ENCODE peak calls at places on chromosomes 5 and 9, in nine cellular contexts. One of them, this sample, is unnamed.

GRCh38 chr5:1516615-1517601 is 6.9 kb downstream of the LPCAT1 start:
- DNase-seq in MM.1S: no peak
- DNase-seq in esophagus squamous epithelium: no peak
- DNase-seq in neural progenitor cell: no peak
- DNase-seq in tibial artery: peak
- DNase-seq in epithelial cell of esophagus: peak
- DNase-seq in WERI-Rb-1: peak
- DNase-seq in cardiac fibroblast: peak
- DNase-seq in transverse colon: peak
- DNase-seq in this sample: peak

GRCh38 chr5:112183103-112183634 is 235.9 kb downstream of the EPB41L4A start:
- DNase-seq in MM.1S: no peak
- DNase-seq in esophagus squamous epithelium: no peak
- DNase-seq in neural progenitor cell: peak
- DNase-seq in tibial artery: no peak
- DNase-seq in epithelial cell of esophagus: peak
- DNase-seq in WERI-Rb-1: no peak
- DNase-seq in cardiac fibroblast: peak
- DNase-seq in transverse colon: no peak
- DNase-seq in this sample: no peak

GRCh38 chr9:13791816-13792215 is 512.3 kb upstream of the MPDZ start:
- DNase-seq in MM.1S: no peak
- DNase-seq in esophagus squamous epithelium: no peak
- DNase-seq in neural progenitor cell: peak
- DNase-seq in tibial artery: no peak
- DNase-seq in epithelial cell of esophagus: no peak
- DNase-seq in WERI-Rb-1: no peak
- DNase-seq in cardiac fibroblast: no peak
- DNase-seq in transverse colon: peak
- DNase-seq in this sample: no peak

GRCh38 chr9:68678430-68678829 is 26.6 kb upstream of the PIP5K1B start:
- DNase-seq in MM.1S: no peak
- DNase-seq in esophagus squamous epithelium: no peak
- DNase-seq in neural progenitor cell: peak
- DNase-seq in tibial artery: no peak
- DNase-seq in epithelial cell of esophagus: no peak
- DNase-seq in WERI-Rb-1: peak
- DNase-seq in cardiac fibroblast: no peak
- DNase-seq in transverse colon: peak
- DNase-seq in this sample: no peak

GRCh38 chr5:11076945-11077613 is 316.0 kb upstream of the DAP start:
- DNase-seq in MM.1S: no peak
- DNase-seq in esophagus squamous epithelium: no peak
- DNase-seq in neural progenitor cell: no peak
- DNase-seq in tibial artery: no peak
- DNase-seq in epithelial cell of esophagus: no peak
- DNase-seq in WERI-Rb-1: no peak
- DNase-seq in cardiac fibroblast: no peak
- DNase-seq in transverse colon: no peak
- DNase-seq in this sample: no peak

GRCh38 chr5:56327810-56328209 is 94.7 kb upstream of the ANKRD55 start:
- DNase-seq in MM.1S: no peak
- DNase-seq in esophagus squamous epithelium: no peak
- DNase-seq in neural progenitor cell: no peak
- DNase-seq in tibial artery: no peak
- DNase-seq in epithelial cell of esophagus: no peak
- DNase-seq in WERI-Rb-1: no peak
- DNase-seq in cardiac fibroblast: no peak
- DNase-seq in transverse colon: no peak
- DNase-seq in this sample: no peak

GRCh38 chr5:6403416-6403815 is 25.1 kb upstream of the MED10 start:
- DNase-seq in MM.1S: peak
- DNase-seq in esophagus squamous epithelium: no peak
- DNase-seq in neural progenitor cell: no peak
- DNase-seq in tibial artery: no peak
- DNase-seq in epithelial cell of esophagus: no peak
- DNase-seq in WERI-Rb-1: no peak
- DNase-seq in cardiac fibroblast: no peak
- DNase-seq in transverse colon: no peak
- DNase-seq in this sample: no peak

GRCh38 chr9:33230756-33231691 is 8.9 kb upstream of the SPINK4 start:
- DNase-seq in MM.1S: peak
- DNase-seq in esophagus squamous epithelium: no peak
- DNase-seq in neural progenitor cell: no peak
- DNase-seq in tibial artery: no peak
- DNase-seq in epithelial cell of esophagus: peak
- DNase-seq in WERI-Rb-1: no peak
- DNase-seq in cardiac fibroblast: no peak
- DNase-seq in transverse colon: no peak
- DNase-seq in this sample: no peak

GRCh38 chr9:82263621-82264020 is 275.0 kb downstream of the SPATA31D1 start:
- DNase-seq in MM.1S: no peak
- DNase-seq in esophagus squamous epithelium: no peak
- DNase-seq in neural progenitor cell: no peak
- DNase-seq in tibial artery: no peak
- DNase-seq in epithelial cell of esophagus: no peak
- DNase-seq in WERI-Rb-1: no peak
- DNase-seq in cardiac fibroblast: no peak
- DNase-seq in transverse colon: no peak
- DNase-seq in this sample: no peak

GRCh38 chr9:97889941-97890557 is 32.3 kb downstream of the TRMO start:
- DNase-seq in MM.1S: peak
- DNase-seq in esophagus squamous epithelium: no peak
- DNase-seq in neural progenitor cell: peak
- DNase-seq in tibial artery: no peak
- DNase-seq in epithelial cell of esophagus: peak
- DNase-seq in WERI-Rb-1: peak
- DNase-seq in cardiac fibroblast: peak
- DNase-seq in transverse colon: peak
- DNase-seq in this sample: no peak
- TF ChIP-seq CTCF in MM.1S: peak
- TF ChIP-seq CTCF in esophagus squamous epithelium: peak
- TF ChIP-seq CTCF in neural progenitor cell: peak
- TF ChIP-seq CTCF in tibial artery: peak
- TF ChIP-seq CTCF in epithelial cell of esophagus: peak
- TF ChIP-seq CTCF in WERI-Rb-1: peak
- TF ChIP-seq CTCF in cardiac fibroblast: peak
- TF ChIP-seq CTCF in transverse colon: no peak
- TF ChIP-seq CTCF in this sample: peak

GRCh38 chr9:78707481-78707977 is 410.6 kb downstream of the PSAT1 start:
- DNase-seq in MM.1S: peak
- DNase-seq in esophagus squamous epithelium: no peak
- DNase-seq in neural progenitor cell: no peak
- DNase-seq in tibial artery: no peak
- DNase-seq in epithelial cell of esophagus: no peak
- DNase-seq in WERI-Rb-1: no peak
- DNase-seq in cardiac fibroblast: peak
- DNase-seq in transverse colon: no peak
- DNase-seq in this sample: no peak
- H3K4me3 ChIP-seq in MM.1S: peak
- H3K4me3 ChIP-seq in esophagus squamous epithelium: no peak
- H3K4me3 ChIP-seq in neural progenitor cell: no peak
- H3K4me3 ChIP-seq in tibial artery: no peak
- H3K4me3 ChIP-seq in epithelial cell of esophagus: no peak
- H3K4me3 ChIP-seq in WERI-Rb-1: no peak
- H3K4me3 ChIP-seq in cardiac fibroblast: no peak
- H3K4me3 ChIP-seq in transverse colon: no peak
- H3K4me3 ChIP-seq in this sample: no peak

GRCh38 chr9:29850664-29851063 is 2277.4 kb upstream of the C9orf72 start:
- DNase-seq in MM.1S: no peak
- DNase-seq in esophagus squamous epithelium: no peak
- DNase-seq in neural progenitor cell: no peak
- DNase-seq in tibial artery: no peak
- DNase-seq in epithelial cell of esophagus: no peak
- DNase-seq in WERI-Rb-1: no peak
- DNase-seq in cardiac fibroblast: no peak
- DNase-seq in transverse colon: no peak
- DNase-seq in this sample: no peak
- TF ChIP-seq CTCF in MM.1S: no peak
- TF ChIP-seq CTCF in esophagus squamous epithelium: no peak
- TF ChIP-seq CTCF in neural progenitor cell: peak
- TF ChIP-seq CTCF in tibial artery: no peak
- TF ChIP-seq CTCF in epithelial cell of esophagus: peak
- TF ChIP-seq CTCF in WERI-Rb-1: no peak
- TF ChIP-seq CTCF in cardiac fibroblast: no peak
- TF ChIP-seq CTCF in transverse colon: no peak
- TF ChIP-seq CTCF in this sample: no peak

DNA sequence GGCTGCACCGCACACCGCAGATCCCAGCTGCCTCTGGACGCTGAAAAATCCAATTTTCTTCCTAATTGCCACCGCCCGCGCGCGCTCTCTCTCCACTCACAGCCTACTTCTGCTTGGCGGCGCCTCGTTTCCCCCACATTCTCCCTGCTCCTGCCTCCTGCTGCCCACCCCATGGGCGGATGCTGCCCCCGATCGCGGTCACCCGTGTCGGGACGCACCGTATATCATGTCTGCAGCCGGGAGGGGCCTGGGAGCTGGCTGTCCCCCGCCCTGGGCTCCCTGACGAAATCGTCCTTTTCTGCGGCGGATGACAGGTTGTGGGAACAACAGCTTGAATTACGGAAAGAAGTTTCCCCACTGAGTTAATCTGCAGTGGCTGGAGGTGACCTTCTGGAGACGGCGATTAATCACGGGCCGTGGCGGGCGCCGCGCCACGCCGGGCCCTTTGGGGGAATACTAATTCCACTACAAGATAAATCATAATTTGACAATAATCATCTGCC is 36.3 kb upstream of the PSD2 start:
- DNase-seq in MM.1S: no peak
- DNase-seq in esophagus squamous epithelium: no peak
- DNase-seq in neural progenitor cell: no peak
- DNase-seq in tibial artery: no peak
- DNase-seq in epithelial cell of esophagus: no peak
- DNase-seq in WERI-Rb-1: peak
- DNase-seq in cardiac fibroblast: no peak
- DNase-seq in transverse colon: no peak
- DNase-seq in this sample: no peak
- H3K4me3 ChIP-seq in MM.1S: no peak
- H3K4me3 ChIP-seq in esophagus squamous epithelium: no peak
- H3K4me3 ChIP-seq in neural progenitor cell: no peak
- H3K4me3 ChIP-seq in tibial artery: no peak
- H3K4me3 ChIP-seq in epithelial cell of esophagus: no peak
- H3K4me3 ChIP-seq in WERI-Rb-1: peak
- H3K4me3 ChIP-seq in cardiac fibroblast: no peak
- H3K4me3 ChIP-seq in transverse colon: no peak
- H3K4me3 ChIP-seq in this sample: no peak

GRCh38 chr9:91036826-91037510 is 235.3 kb downstream of the SYK start:
- DNase-seq in MM.1S: no peak
- DNase-seq in esophagus squamous epithelium: peak
- DNase-seq in neural progenitor cell: peak
- DNase-seq in tibial artery: peak
- DNase-seq in epithelial cell of esophagus: peak
- DNase-seq in WERI-Rb-1: peak
- DNase-seq in cardiac fibroblast: peak
- DNase-seq in transverse colon: peak
- DNase-seq in this sample: peak
- TF ChIP-seq CTCF in MM.1S: no peak
- TF ChIP-seq CTCF in esophagus squamous epithelium: peak
- TF ChIP-seq CTCF in neural progenitor cell: peak
- TF ChIP-seq CTCF in tibial artery: peak
- TF ChIP-seq CTCF in epithelial cell of esophagus: peak
- TF ChIP-seq CTCF in WERI-Rb-1: peak
- TF ChIP-seq CTCF in cardiac fibroblast: peak
- TF ChIP-seq CTCF in transverse colon: peak
- TF ChIP-seq CTCF in this sample: peak